ENCODE peak calls at places on chromosomes 12 and 14, in six cellular contexts. P, X, H, W, L and Y are unnamed samples.

GRCh38 chr12:122984612-122985358 is 4.3 kb downstream of the ARL6IP4 start:
- DNase-seq in L (no peak), H (no peak), P (no peak), X (no peak), W (no peak), Y (no peak)

GRCh38 chr12:76927170-76927784 is 48.5 kb upstream of the CSRP2 start:
- DNase-seq in W (peak), H (peak), L (peak), X (peak), P (peak), Y (peak)

GRCh38 chr12:131226345-131227265 is 272.9 kb downstream of the ADGRD1 start:
- DNase-seq in L (peak), H (no peak), P (no peak), W (no peak), X (no peak), Y (no peak)

GRCh38 chr12:39105111-39105510 is 199.7 kb upstream of the CPNE8 start:
- DNase-seq in L (no peak), X (peak), W (no peak), H (no peak), P (no peak), Y (no peak)

GRCh38 chr14:101502761-101503392 is 58.4 kb upstream of the DIO3 start:
- DNase-seq in X (no peak), P (no peak), W (no peak), L (no peak), H (no peak), Y (no peak)

GRCh38 chr14:101878222-101879211 is 85.9 kb upstream of the DYNC1H1 start:
- DNase-seq in H (no peak), L (no peak), P (no peak), X (no peak), W (no peak), Y (no peak)

GRCh38 chr12:121505513-121505912 is 75.3 kb downstream of the KDM2B start:
- DNase-seq in X (peak), H (peak), W (no peak), P (no peak), L (no peak), Y (no peak)

GRCh38 chr14:32932921-32933622 is 5.6 kb upstream of the NPAS3 start:
- DNase-seq in X (no peak), H (no peak), P (no peak), L (peak), W (peak), Y (no peak)

GRCh38 chr12:9687228-9687627 is 17.7 kb downstream of the CLEC2D start:
- DNase-seq in P (no peak), X (no peak), W (peak), H (peak), L (peak), Y (no peak)

GRCh38 chr12:67459578-67459977 is 189.0 kb upstream of the DYRK2 start:
- DNase-seq in P (no peak), X (no peak), H (no peak), W (no peak), L (no peak), Y (no peak)

GRCh38 chr12:130764073-130764472 is 48.0 kb upstream of the RIMBP2 start:
- DNase-seq in L (no peak), P (no peak), W (peak), H (peak), X (peak), Y (peak)

GRCh38 chr14:81096656-81097055 is 124.1 kb downstream of the GTF2A1 start:
- DNase-seq in H (no peak), L (no peak), X (no peak), W (no peak), P (no peak), Y (no peak)

GRCh38 chr12:77834618-77835017 is 3.9 kb downstream of the NAV3 start:
- DNase-seq in X (no peak), W (no peak), P (no peak), L (no peak), H (no peak), Y (no peak)

GRCh38 chr14:34059925-34060746 is 109.3 kb upstream of the EGLN3 start:
- DNase-seq in X (peak), W (peak), P (no peak), H (peak), L (peak), Y (peak)

GRCh38 chr12:4282892-4283511 is 9.4 kb downstream of the CCND2 start:
- DNase-seq in P (no peak), X (no peak), W (peak), H (no peak), L (peak), Y (no peak)

GRCh38 chr14:88352299-88353097 is 29.4 kb upstream of the KCNK10 start:
- DNase-seq in L (no peak), P (no peak), H (peak), W (no peak), X (no peak), Y (peak)

GRCh38 chr14:91113829-91114078 is at the start of gene DGLUCY:
- DNase-seq in W (no peak), L (no peak), X (peak), H (peak), P (peak), Y (no peak)

GRCh38 chr12:48780381-48781025 is 8.4 kb downstream of the ADCY6 start:
- DNase-seq in W (no peak), X (no peak), P (no peak), H (no peak), L (no peak), Y (no peak)

GRCh38 chr12:48779869-48780268 is 9.0 kb downstream of the ADCY6 start:
- DNase-seq in L (no peak), W (no peak), P (no peak), H (peak), X (peak), Y (no peak)

GRCh38 chr12:48783432-48783831 is 5.5 kb downstream of the ADCY6 start:
- DNase-seq in H (no peak), P (no peak), W (no peak), X (no peak), L (no peak), Y (no peak)

GRCh38 chr12:48782457-48783395 is 6.2 kb downstream of the ADCY6 start:
- DNase-seq in X (no peak), L (peak), W (peak), H (no peak), P (no peak), Y (no peak)

DNA sequence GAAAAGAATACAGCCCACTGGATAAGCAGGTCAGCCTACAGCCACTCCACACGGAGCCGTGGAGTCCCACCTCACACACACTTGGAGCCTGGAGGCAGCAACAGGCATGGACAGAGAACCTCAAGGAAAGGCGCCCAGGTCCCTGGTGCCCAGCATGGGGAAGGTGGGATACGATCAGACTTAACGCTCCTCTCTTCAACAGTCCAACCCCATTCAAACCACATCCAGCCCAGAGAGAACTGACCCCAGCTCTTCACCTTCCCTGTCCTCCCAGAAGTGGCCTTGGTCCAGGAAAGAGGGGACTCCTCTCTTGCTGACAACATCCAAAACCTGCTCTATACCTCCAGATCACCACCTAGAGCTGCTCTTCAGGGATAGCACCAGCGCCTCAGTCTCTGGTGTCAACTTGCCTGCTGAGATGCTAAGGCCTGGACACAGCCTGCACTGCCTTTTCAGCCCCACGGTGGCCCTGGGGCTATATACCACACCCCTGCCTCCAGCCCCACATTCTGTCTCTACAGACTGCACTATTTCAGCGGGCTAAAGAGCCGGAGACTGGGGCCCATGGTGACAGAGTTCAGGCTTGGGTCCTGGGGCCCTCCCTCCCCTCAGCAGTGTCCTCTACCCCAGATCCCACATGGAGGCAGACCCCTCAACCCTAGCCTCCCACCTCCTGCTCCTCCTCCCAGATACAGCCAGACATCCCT is 7.0 kb downstream of the ADCY6 start:
- DNase-seq in P (no peak), H (no peak), L (no peak), X (no peak), W (peak), Y (no peak)
- H3K27ac ChIP-seq in P (no peak), H (no peak), L (no peak), X (no peak), W (no peak), Y (no peak)

GRCh38 chr12:27468241-27468640 is 21.7 kb downstream of the SMCO2 start:
- DNase-seq in H (no peak), W (no peak), P (no peak), L (no peak), X (peak), Y (no peak)
- H3K4me2 ChIP-seq in H (no peak), W (no peak), P (no peak), L (no peak), X (no peak), Y (no peak)

GRCh38 chr14:95375539-95376109 is 55.9 kb upstream of the CLMN start:
- DNase-seq in X (no peak), W (no peak), P (no peak), L (no peak), H (no peak), Y (no peak)

GRCh38 chr14:95382747-95383146 is 63.0 kb upstream of the CLMN start:
- DNase-seq in W (no peak), P (no peak), H (no peak), X (no peak), L (no peak), Y (no peak)

GRCh38 chr14:95381726-95382125 is 62.0 kb upstream of the CLMN start:
- DNase-seq in L (no peak), W (no peak), H (no peak), P (no peak), X (no peak), Y (no peak)

GRCh38 chr14:95379634-95380033 is 59.9 kb upstream of the CLMN start:
- DNase-seq in L (no peak), W (no peak), P (no peak), X (no peak), H (no peak), Y (no peak)

GRCh38 chr14:95380350-95381042 is 60.8 kb upstream of the CLMN start:
- DNase-seq in W (no peak), L (no peak), X (no peak), H (no peak), P (no peak), Y (no peak)
- H3K27ac ChIP-seq in W (no peak), L (no peak), X (no peak), H (no peak), P (no peak), Y (no peak)

GRCh38 chr12:51322452-51322851 is 1.5 kb downstream of the BIN2 start:
- DNase-seq in W (no peak), X (no peak), L (no peak), P (peak), H (no peak), Y (no peak)
- H3K4me2 ChIP-seq in W (no peak), X (no peak), L (no peak), P (peak), H (no peak), Y (no peak)

GRCh38 chr14:68466491-68466977 is 326.3 kb downstream of the ZFP36L1 start:
- DNase-seq in H (peak), L (no peak), W (no peak), X (peak), P (no peak), Y (peak)
- H3K27ac ChIP-seq in H (peak), L (no peak), W (no peak), X (peak), P (no peak), Y (peak)

GRCh38 chr12:32124637-32125036 is 18.0 kb downstream of the BICD1 start:
- DNase-seq in W (no peak), P (no peak), H (no peak), L (peak), X (no peak), Y (no peak)

GRCh38 chr12:32120419-32120818 is 13.8 kb downstream of the BICD1 start:
- DNase-seq in L (peak), X (no peak), H (peak), P (no peak), W (peak), Y (no peak)

GRCh38 chr12:32126720-32127119 is 20.1 kb downstream of the BICD1 start:
- DNase-seq in X (peak), H (peak), P (no peak), W (no peak), L (no peak), Y (peak)

DNA sequence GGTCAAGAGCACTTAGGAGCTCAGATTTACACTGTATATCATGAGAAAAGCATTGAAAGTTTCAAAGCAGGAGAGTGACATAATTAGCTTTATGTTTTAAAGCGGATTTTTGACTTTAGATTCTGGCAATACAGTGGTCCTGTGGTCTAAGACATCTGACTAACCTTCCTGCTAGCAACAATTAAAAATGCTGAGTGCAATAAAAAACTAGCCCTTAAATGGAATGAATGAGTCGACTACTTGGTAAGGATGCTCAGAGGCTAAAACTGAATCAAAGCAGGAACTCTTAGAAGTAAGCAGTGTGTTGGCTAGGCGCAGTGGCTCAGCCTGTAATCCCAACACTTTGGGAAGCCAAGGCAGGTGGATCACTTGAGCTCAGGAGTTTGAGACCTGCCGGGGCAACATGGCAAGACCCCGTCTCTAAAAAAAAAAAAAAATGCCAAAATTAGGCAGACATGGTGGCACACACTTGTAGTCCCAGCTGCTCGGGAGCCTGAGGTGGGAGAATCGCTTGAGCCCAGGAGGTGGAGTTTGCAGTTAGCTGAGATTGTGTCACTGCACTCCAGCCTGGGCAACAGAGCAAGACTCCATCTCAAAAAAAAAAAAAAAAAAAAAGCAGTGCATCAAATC is 18.9 kb downstream of the BICD1 start:
- DNase-seq in X (no peak), P (no peak), W (no peak), H (peak), L (no peak), Y (peak)
- H3K4me2 ChIP-seq in X (no peak), P (no peak), W (no peak), H (peak), L (peak), Y (no peak)

DNA sequence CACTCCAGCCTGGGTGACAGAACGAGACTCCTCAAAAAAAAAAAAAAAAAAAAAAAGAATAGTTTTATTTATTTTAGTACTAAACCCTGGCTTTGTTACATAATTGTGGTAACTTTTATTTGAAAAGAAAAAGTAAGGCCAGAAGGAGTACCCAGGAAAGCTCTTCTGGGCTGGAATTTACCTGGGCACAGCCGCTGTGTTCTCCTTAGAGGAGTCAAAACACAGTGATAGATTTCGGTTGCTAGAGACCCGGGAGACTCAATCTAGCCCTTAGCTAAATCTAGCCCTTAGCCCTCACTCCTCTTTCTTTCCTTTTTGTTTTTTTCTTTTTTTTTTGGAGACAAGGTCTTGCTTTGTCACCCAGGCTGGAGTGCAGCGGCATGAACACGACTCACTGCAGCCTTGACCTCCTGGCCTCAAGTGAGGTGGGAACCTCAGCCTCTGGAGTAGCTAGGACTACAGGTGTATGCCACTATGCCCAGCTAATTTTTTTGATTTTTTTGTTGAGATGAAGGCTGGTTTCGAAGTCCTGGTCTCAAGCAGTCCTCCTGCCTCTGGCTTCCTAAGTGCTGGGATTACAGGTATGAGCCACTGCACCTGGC is 49.7 kb downstream of the SYNE2 start:
- DNase-seq in X (no peak), L (no peak), W (no peak), H (no peak), P (no peak), Y (peak)
- H3K27ac ChIP-seq in X (no peak), L (peak), W (no peak), H (no peak), P (no peak), Y (no peak)

DNA sequence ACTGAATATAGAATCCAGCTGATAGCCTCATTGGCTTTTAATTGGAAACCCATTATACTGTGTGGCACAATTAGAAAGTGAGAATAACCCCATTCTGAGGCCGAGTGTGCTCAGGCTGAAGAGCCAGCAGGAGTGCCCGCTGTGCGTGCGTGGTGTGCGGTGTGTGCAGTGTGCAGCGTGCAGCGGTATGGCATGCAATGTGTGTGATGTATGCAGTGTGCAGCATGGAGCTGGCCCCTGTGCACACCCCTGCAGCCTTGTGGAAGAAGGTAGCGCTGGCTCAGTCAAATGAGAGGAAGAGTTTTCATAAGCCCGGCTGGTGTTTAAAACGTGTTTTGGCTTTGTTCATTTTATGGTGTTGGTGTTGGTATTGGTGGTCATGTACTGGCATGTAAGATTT is 22.9 kb downstream of the CKB start:
- DNase-seq in P (no peak), X (no peak), L (no peak), H (no peak), W (no peak), Y (no peak)
- H3K4me2 ChIP-seq in P (no peak), X (no peak), L (no peak), H (no peak), W (no peak), Y (no peak)